ENCODE peak calls at places on chromosomes 3 and 15, in seven cellular contexts. One of them, this sample, is unnamed.

GRCh38 chr15:63347074-63347859 is 34.4 kb downstream of the CA12 start:
- DNase-seq in tibial nerve: no peak
- DNase-seq in breast epithelium: no peak
- DNase-seq in HAP-1: no peak
- DNase-seq in activated T-cell treated with anti-CD3 and anti-CD28 coated beads, Interleukin-2, amount 50 U/mL, for 48 hours: no peak
- DNase-seq in ELR: no peak
- DNase-seq in substantia nigra: no peak
- DNase-seq in this sample: no peak

GRCh38 chr15:32919749-32920414 is 202.1 kb downstream of the GREM1 start:
- DNase-seq in HAP-1: no peak
- DNase-seq in breast epithelium: no peak
- DNase-seq in substantia nigra: no peak
- DNase-seq in tibial nerve: no peak
- DNase-seq in activated T-cell treated with anti-CD3 and anti-CD28 coated beads, Interleukin-2, amount 50 U/mL, for 48 hours: no peak
- DNase-seq in ELR: peak
- DNase-seq in this sample: no peak

GRCh38 chr15:62994975-62995730 is 47.4 kb upstream of the TPM1 start:
- DNase-seq in HAP-1: no peak
- DNase-seq in substantia nigra: no peak
- DNase-seq in tibial nerve: no peak
- DNase-seq in activated T-cell treated with anti-CD3 and anti-CD28 coated beads, Interleukin-2, amount 50 U/mL, for 48 hours: no peak
- DNase-seq in ELR: peak
- DNase-seq in breast epithelium: no peak
- DNase-seq in this sample: no peak

GRCh38 chr3:8769088-8769822 is at the start of gene OXTR:
- DNase-seq in activated T-cell treated with anti-CD3 and anti-CD28 coated beads, Interleukin-2, amount 50 U/mL, for 48 hours: peak
- DNase-seq in substantia nigra: peak
- DNase-seq in ELR: peak
- DNase-seq in HAP-1: peak
- DNase-seq in tibial nerve: peak
- DNase-seq in breast epithelium: no peak
- DNase-seq in this sample: peak

GRCh38 chr3:61783993-61784718 is 222.8 kb downstream of the PTPRG start:
- DNase-seq in ELR: peak
- DNase-seq in activated T-cell treated with anti-CD3 and anti-CD28 coated beads, Interleukin-2, amount 50 U/mL, for 48 hours: no peak
- DNase-seq in HAP-1: no peak
- DNase-seq in substantia nigra: no peak
- DNase-seq in tibial nerve: no peak
- DNase-seq in breast epithelium: no peak
- DNase-seq in this sample: no peak

GRCh38 chr3:72270072-72270611 is 485.2 kb upstream of the PROK2 start:
- DNase-seq in breast epithelium: peak
- DNase-seq in activated T-cell treated with anti-CD3 and anti-CD28 coated beads, Interleukin-2, amount 50 U/mL, for 48 hours: peak
- DNase-seq in ELR: peak
- DNase-seq in HAP-1: peak
- DNase-seq in substantia nigra: no peak
- DNase-seq in tibial nerve: peak
- DNase-seq in this sample: no peak

GRCh38 chr3:57227930-57228733 is 603 bp downstream of the APPL1 start:
- DNase-seq in activated T-cell treated with anti-CD3 and anti-CD28 coated beads, Interleukin-2, amount 50 U/mL, for 48 hours: peak
- DNase-seq in breast epithelium: peak
- DNase-seq in ELR: peak
- DNase-seq in substantia nigra: peak
- DNase-seq in HAP-1: peak
- DNase-seq in tibial nerve: peak
- DNase-seq in this sample: peak

GRCh38 chr3:57803647-57804081 is 47.6 kb downstream of the SLMAP start:
- DNase-seq in breast epithelium: no peak
- DNase-seq in activated T-cell treated with anti-CD3 and anti-CD28 coated beads, Interleukin-2, amount 50 U/mL, for 48 hours: no peak
- DNase-seq in ELR: peak
- DNase-seq in tibial nerve: peak
- DNase-seq in substantia nigra: no peak
- DNase-seq in HAP-1: peak
- DNase-seq in this sample: no peak

GRCh38 chr3:139292933-139293664 is 50.7 kb upstream of the MRPS22 start:
- DNase-seq in substantia nigra: no peak
- DNase-seq in activated T-cell treated with anti-CD3 and anti-CD28 coated beads, Interleukin-2, amount 50 U/mL, for 48 hours: no peak
- DNase-seq in breast epithelium: no peak
- DNase-seq in tibial nerve: no peak
- DNase-seq in ELR: peak
- DNase-seq in HAP-1: no peak
- DNase-seq in this sample: no peak

GRCh38 chr3:119762876-119763275 is 19.0 kb upstream of the NR1I2 start:
- DNase-seq in breast epithelium: no peak
- DNase-seq in substantia nigra: no peak
- DNase-seq in HAP-1: no peak
- DNase-seq in activated T-cell treated with anti-CD3 and anti-CD28 coated beads, Interleukin-2, amount 50 U/mL, for 48 hours: no peak
- DNase-seq in tibial nerve: no peak
- DNase-seq in ELR: no peak
- DNase-seq in this sample: no peak

GRCh38 chr3:73580343-73580742 is 44.4 kb downstream of the PDZRN3 start:
- DNase-seq in tibial nerve: no peak
- DNase-seq in ELR: peak
- DNase-seq in substantia nigra: no peak
- DNase-seq in breast epithelium: no peak
- DNase-seq in activated T-cell treated with anti-CD3 and anti-CD28 coated beads, Interleukin-2, amount 50 U/mL, for 48 hours: no peak
- DNase-seq in HAP-1: no peak
- DNase-seq in this sample: no peak

GRCh38 chr3:128343287-128344045 is 123.2 kb downstream of the DNAJB8 start:
- DNase-seq in HAP-1: no peak
- DNase-seq in activated T-cell treated with anti-CD3 and anti-CD28 coated beads, Interleukin-2, amount 50 U/mL, for 48 hours: no peak
- DNase-seq in tibial nerve: no peak
- DNase-seq in breast epithelium: no peak
- DNase-seq in substantia nigra: no peak
- DNase-seq in ELR: peak
- DNase-seq in this sample: no peak

GRCh38 chr3:115518100-115518852 is 105.0 kb upstream of the GAP43 start:
- DNase-seq in activated T-cell treated with anti-CD3 and anti-CD28 coated beads, Interleukin-2, amount 50 U/mL, for 48 hours: no peak
- DNase-seq in breast epithelium: no peak
- DNase-seq in tibial nerve: no peak
- DNase-seq in ELR: peak
- DNase-seq in substantia nigra: no peak
- DNase-seq in HAP-1: peak
- DNase-seq in this sample: no peak

GRCh38 chr3:12473503-12473902 is 10.8 kb upstream of the TSEN2 start:
- DNase-seq in substantia nigra: no peak
- DNase-seq in ELR: no peak
- DNase-seq in activated T-cell treated with anti-CD3 and anti-CD28 coated beads, Interleukin-2, amount 50 U/mL, for 48 hours: no peak
- DNase-seq in breast epithelium: no peak
- DNase-seq in HAP-1: no peak
- DNase-seq in tibial nerve: no peak
- DNase-seq in this sample: no peak

GRCh38 chr15:72727154-72727553 is 41.1 kb downstream of the BBS4 start:
- DNase-seq in substantia nigra: no peak
- DNase-seq in breast epithelium: no peak
- DNase-seq in tibial nerve: no peak
- DNase-seq in HAP-1: no peak
- DNase-seq in activated T-cell treated with anti-CD3 and anti-CD28 coated beads, Interleukin-2, amount 50 U/mL, for 48 hours: no peak
- DNase-seq in ELR: no peak
- DNase-seq in this sample: no peak

This sample was measured in anterior cingulate cortex.